ENCODE peak calls at places on chromosomes 6 and 20, in nine cellular contexts. G is HS-5; Z is GM23248; Q is cerebellum; O is Ammon's horn; E is central memory CD4-positive, alpha-beta T cell; B is A172; J is tibial nerve; M is stimulated activated CD8-positive, alpha-beta memory T cell treated with anti-CD3 and anti-CD28 coated beads, Interleukin-7, amount 100 ng/mL, for 24 hours. Y is an unnamed sample.

GRCh38 chr6:136720045-136720760 is 72.1 kb downstream of the MAP3K5 start:
- DNase-seq in M (no peak), Z (no peak), Q (no peak), E (no peak), J (no peak), G (no peak), B (no peak), O (peak; percentile 31), Y (no peak)

GRCh38 chr6:111900731-111901130 is 27.5 kb upstream of the FYN start:
- DNase-seq in E (no peak), Q (no peak), J (no peak), M (no peak), O (no peak), G (no peak), B (no peak), Z (no peak), Y (no peak)

GRCh38 chr6:52576392-52577021 is 353 bp downstream of the TRAM2 start:
- DNase-seq in Q (peak; percentile 37), E (no peak), M (no peak), J (peak; percentile 31), B (peak; percentile 71), Z (peak; percentile 91), O (peak; percentile 63), G (no peak), Y (peak; percentile 66)

GRCh38 chr20:38196592-38196991 is 31.5 kb upstream of the TGM2 start:
- DNase-seq in M (no peak), B (no peak), O (no peak), J (peak; percentile 73), Z (peak; percentile 83), E (no peak), Q (no peak), G (no peak), Y (no peak)

GRCh38 chr20:38130687-38131587 is 34.1 kb downstream of the TGM2 start:
- DNase-seq in E (no peak), M (no peak), Q (no peak), B (no peak), Z (no peak), G (no peak), O (no peak), J (no peak), Y (no peak)

GRCh38 chr6:95784869-95785268 is 207.5 kb downstream of the MANEA start:
- DNase-seq in M (no peak), G (no peak), O (no peak), E (no peak), J (no peak), Z (no peak), Q (no peak), B (no peak), Y (no peak)

GRCh38 chr20:48197034-48197433 is 411.8 kb upstream of the SULF2 start:
- DNase-seq in M (no peak), B (no peak), Z (no peak), J (no peak), O (no peak), G (no peak), E (no peak), Q (no peak), Y (no peak)

GRCh38 chr6:22975079-22975478 is 405.7 kb downstream of the HDGFL1 start:
- DNase-seq in M (no peak), J (no peak), E (no peak), Z (no peak), G (no peak), O (no peak), B (no peak), Q (no peak), Y (no peak)

GRCh38 chr6:127590344-127590743 is 13.4 kb downstream of the C6orf58 start:
- DNase-seq in G (no peak), B (no peak), M (no peak), E (no peak), J (no peak), Z (no peak), Q (no peak), O (no peak), Y (no peak)

GRCh38 chr20:47673671-47673955 is 111.7 kb downstream of the SULF2 start:
- DNase-seq in E (no peak), Q (no peak), O (no peak), Z (no peak), B (no peak), M (no peak), G (no peak), J (no peak), Y (no peak)

GRCh38 chr20:61556116-61556515 is 304.1 kb downstream of the CDH4 start:
- DNase-seq in B (peak; percentile 90), J (no peak), G (peak; percentile 96), M (no peak), O (no peak), Q (no peak), Z (peak; percentile 89), E (no peak), Y (no peak)

GRCh38 chr6:18207949-18208348 is 52.7 kb downstream of the KDM1B start:
- DNase-seq in O (no peak), E (no peak), J (no peak), Z (no peak), B (no peak), Q (no peak), G (no peak), M (no peak), Y (no peak)

GRCh38 chr20:40080059-40080652 is 608.9 kb downstream of the MAFB start:
- DNase-seq in O (no peak), G (no peak), J (no peak), E (no peak), Z (no peak), B (no peak), Q (no peak), M (no peak), Y (no peak)

GRCh38 chr20:2535711-2536561 is 437 bp upstream of the TMC2 start:
- DNase-seq in E (no peak), O (peak; percentile 46), J (no peak), B (no peak), Z (no peak), M (no peak), Q (no peak), G (no peak), Y (no peak)

GRCh38 chr6:37530294-37530693 is 30.6 kb upstream of the CCDC167 start:
- DNase-seq in G (no peak), Z (peak; percentile 27), O (no peak), M (no peak), Q (no peak), B (no peak), E (no peak), J (no peak), Y (no peak)

GRCh38 chr20:25418779-25419178 is 11.3 kb downstream of the GINS1 start:
- DNase-seq in G (peak; percentile 49), O (no peak), M (no peak), J (no peak), E (no peak), Q (no peak), B (no peak), Z (peak; percentile 48), Y (no peak)

GRCh38 chr20:728022-728944 is 40.0 kb downstream of the SLC52A3 start:
- DNase-seq in Z (peak; percentile 62), O (peak; percentile 52), G (no peak), B (peak; percentile 13), E (no peak), Q (peak; percentile 58), M (peak; percentile 14), J (no peak), Y (peak; percentile 56)

GRCh38 chr20:50469796-50470195 is 40.4 kb upstream of the PTPN1 start:
- DNase-seq in Z (no peak), M (no peak), E (no peak), O (no peak), B (no peak), J (no peak), Q (no peak), G (no peak), Y (no peak)

GRCh38 chr20:4972506-4973251 is 28.6 kb downstream of the SLC23A2 start:
- DNase-seq in B (no peak), M (no peak), Z (no peak), G (no peak), O (no peak), J (no peak), Q (no peak), E (no peak), Y (no peak)

GRCh38 chr20:1820137-1821074 is 74.8 kb upstream of the SIRPA start:
- DNase-seq in B (no peak), O (no peak), J (no peak), Z (peak; percentile 91), Q (no peak), E (no peak), M (no peak), G (no peak), Y (no peak)

GRCh38 chr20:62483613-62484468 is 8.0 kb upstream of the GATA5 start:
- DNase-seq in G (no peak), M (no peak), Q (no peak), B (no peak), Z (no peak), J (no peak), E (no peak), O (no peak), Y (no peak)

GRCh38 chr20:18712877-18713276 is 100.7 kb upstream of the SCP2D1 start:
- DNase-seq in O (no peak), Q (no peak), E (no peak), J (no peak), G (no peak), Z (no peak), B (no peak), M (no peak), Y (no peak)

GRCh38 chr20:47298624-47299023 is 57.9 kb downstream of the ZMYND8 start:
- DNase-seq in E (no peak), Z (no peak), Q (no peak), B (no peak), G (no peak), O (no peak), M (no peak), J (no peak), Y (no peak)